ENCODE peak calls at places on chromosomes 12 and 14, in seven cellular contexts. Y, L, H, F, M, R and U are unnamed samples.

GRCh38 chr14:77458249-77458950 is 507 bp downstream of the AHSA1 start:
- DNase-seq in R (peak), F (no peak), H (peak), L (peak), Y (no peak), M (no peak), U (no peak)

GRCh38 chr12:76874027-76874426 is 4.8 kb downstream of the CSRP2 start:
- DNase-seq in F (no peak), L (no peak), Y (no peak), H (no peak), M (no peak), R (no peak), U (no peak)

GRCh38 chr14:37579250-37579649 is 15.8 kb downstream of the FOXA1 start:
- DNase-seq in H (no peak), F (no peak), R (no peak), L (no peak), Y (no peak), M (no peak), U (no peak)

GRCh38 chr14:58082491-58083098 is 69.4 kb downstream of the ARMH4 start:
- DNase-seq in L (no peak), M (no peak), H (peak), F (peak), Y (no peak), R (peak), U (no peak)

GRCh38 chr12:51788876-51789275 is 59.6 kb downstream of the FIGNL2 start:
- DNase-seq in F (peak), Y (no peak), R (peak), H (peak), L (no peak), M (no peak), U (no peak)

GRCh38 chr14:23353433-23353780 is 720 bp upstream of the SLC22A17 start:
- DNase-seq in M (no peak), H (no peak), R (no peak), F (no peak), L (no peak), Y (no peak), U (no peak)

GRCh38 chr12:93638954-93639353 is 38.2 kb upstream of the CRADD start:
- DNase-seq in F (no peak), Y (no peak), R (no peak), M (no peak), L (no peak), H (no peak), U (no peak)

GRCh38 chr12:15757553-15758255 is 31.5 kb downstream of the EPS8 start:
- DNase-seq in Y (no peak), F (no peak), R (peak), M (no peak), H (peak), L (no peak), U (no peak)

GRCh38 chr12:64258576-64258975 is 36.5 kb upstream of the KICS2 start:
- DNase-seq in H (no peak), M (no peak), R (no peak), L (no peak), Y (no peak), F (no peak), U (no peak)

GRCh38 chr12:124207049-124207448 is 87.8 kb upstream of the RFLNA start:
- DNase-seq in F (no peak), Y (no peak), M (no peak), R (no peak), H (no peak), L (no peak), U (no peak)

GRCh38 chr14:59146941-59147470 is 41.5 kb upstream of the DAAM1 start:
- DNase-seq in R (no peak), Y (no peak), F (no peak), H (no peak), M (no peak), L (no peak), U (no peak)

GRCh38 chr12:100375023-100375737 is 18.3 kb downstream of the SLC17A8 start:
- DNase-seq in M (peak), F (no peak), L (no peak), Y (peak), H (no peak), R (peak), U (no peak)

GRCh38 chr12:61993734-61994345 is 266.4 kb upstream of the USP15 start:
- DNase-seq in H (peak), F (no peak), R (peak), M (no peak), Y (no peak), L (peak), U (peak)

GRCh38 chr12:80041691-80042090 is 57.6 kb upstream of the OTOGL start:
- DNase-seq in H (no peak), F (peak), M (no peak), R (peak), L (no peak), Y (no peak), U (no peak)